ENCODE peak calls at places on chromosomes 7 and 10, in five cellular contexts. I is keratinocyte, D is GM23248, B is mammary epithelial cell, Q is neuronal stem cell. U is an unnamed sample.

GRCh38 chr7:124532166-124532565 is 233.4 kb downstream of the GPR37 start:
- DNase-seq in D (no peak), Q (no peak), I (no peak), B (peak), U (no peak)

GRCh38 chr10:42973870-42974692 is 102.8 kb upstream of the RET start:
- DNase-seq in D (no peak), Q (no peak), B (no peak), I (no peak), U (peak)

GRCh38 chr10:23461557-23461956 is 22.7 kb downstream of the OTUD1 start:
- DNase-seq in I (no peak), B (no peak), D (no peak), Q (no peak), U (no peak)

GRCh38 chr10:30929901-30930520 is 101.7 kb downstream of the ZNF438 start:
- DNase-seq in I (no peak), B (no peak), Q (no peak), D (no peak), U (peak)

GRCh38 chr7:38070718-38071117 is 107.3 kb upstream of the STARD3NL start:
- DNase-seq in B (no peak), Q (peak), I (no peak), D (peak), U (no peak)

GRCh38 chr10:49081532-49082275 is 33.6 kb downstream of the VSTM4 start:
- DNase-seq in B (no peak), Q (peak), D (peak), I (no peak), U (peak)

GRCh38 chr7:135911091-135911490 is 66.1 kb downstream of the MTPN start:
- DNase-seq in I (no peak), D (no peak), B (no peak), Q (peak), U (no peak)

GRCh38 chr10:86651021-86651471 is 3.3 kb upstream of the OPN4 start:
- DNase-seq in Q (no peak), B (no peak), I (no peak), D (no peak), U (peak)

GRCh38 chr7:33773053-33773452 is 132.3 kb upstream of the BMPER start:
- DNase-seq in D (peak), Q (no peak), B (peak), I (peak), U (no peak)

GRCh38 chr10:130807096-130807495 is 504.4 kb downstream of the TCERG1L start:
- DNase-seq in B (no peak), I (no peak), D (no peak), Q (no peak), U (peak)

GRCh38 chr10:59553127-59553649 is 156.5 kb downstream of the SLC16A9 start:
- DNase-seq in I (no peak), Q (no peak), B (no peak), D (no peak), U (no peak)

GRCh38 chr7:151104411-151105235 is 18.3 kb downstream of the AGAP3 start:
- DNase-seq in I (no peak), Q (no peak), D (peak), B (peak), U (peak)

GRCh38 chr7:1847260-1848001 is 177.4 kb downstream of the ELFN1 start:
- DNase-seq in D (no peak), B (no peak), I (no peak), Q (no peak), U (peak)

GRCh38 chr10:50279489-50279888 is 28.2 kb upstream of the ASAH2 start:
- DNase-seq in I (no peak), B (peak), D (no peak), Q (peak), U (no peak)

GRCh38 chr10:38038107-38038931 is 27.8 kb downstream of the ZNF33A start:
- DNase-seq in I (no peak), D (no peak), Q (no peak), B (no peak), U (no peak)

GRCh38 chr7:74627699-74628411 is 29.7 kb upstream of the GTF2I start:
- DNase-seq in Q (peak), D (peak), B (no peak), I (no peak), U (no peak)

GRCh38 chr7:6615853-6616555 is 594 bp downstream of the ZNF853 start:
- DNase-seq in B (no peak), D (no peak), Q (no peak), I (no peak), U (no peak)

GRCh38 chr10:100020883-100021248 is 11.1 kb upstream of the DNMBP start:
- DNase-seq in Q (no peak), D (no peak), I (no peak), B (no peak), U (no peak)

GRCh38 chr10:52566471-52567246 is 205.9 kb downstream of the MBL2 start:
- DNase-seq in Q (peak), B (peak), I (no peak), D (peak), U (no peak)

GRCh38 chr7:108630002-108630401 is 60.3 kb downstream of the DNAJB9 start:
- DNase-seq in B (no peak), I (no peak), Q (no peak), D (no peak), U (no peak)

GRCh38 chr10:43292745-43293676 is 26.1 kb upstream of the RASGEF1A start:
- DNase-seq in Q (peak), B (peak), D (peak), I (no peak), U (peak)

GRCh38 chr10:28587270-28587969 is 54.5 kb downstream of the WAC start:
- DNase-seq in D (peak), B (no peak), Q (no peak), I (no peak), U (no peak)

GRCh38 chr10:131099028-131099427 is 212.5 kb downstream of the TCERG1L start:
- DNase-seq in D (no peak), I (no peak), Q (no peak), B (peak), U (peak)

GRCh38 chr7:10472115-10472514 is 501.6 kb upstream of the PHF14 start:
- DNase-seq in B (no peak), D (no peak), I (no peak), Q (no peak), U (no peak)

GRCh38 chr7:117183729-117184128 is 139.1 kb downstream of the WNT2 start:
- DNase-seq in D (no peak), B (no peak), Q (no peak), I (no peak), U (no peak)

GRCh38 chr7:157439149-157439548 is 102.3 kb downstream of the DNAJB6 start:
- DNase-seq in B (no peak), D (no peak), Q (no peak), I (no peak), U (peak)

GRCh38 chr10:131706476-131706875 is 194.3 kb upstream of the PPP2R2D start:
- DNase-seq in I (no peak), B (no peak), Q (no peak), D (no peak), U (no peak)

GRCh38 chr10:3014968-3015367 is 52.4 kb upstream of the PFKP start:
- DNase-seq in Q (no peak), D (no peak), B (peak), I (no peak), U (no peak)

GRCh38 chr7:55573234-55573504 is 867 bp upstream of the VOPP1 start:
- DNase-seq in Q (no peak), B (no peak), D (no peak), I (no peak), U (no peak)
- H3K9ac ChIP-seq in Q (no peak), B (no peak), D (peak), I (no peak), U (peak)

GRCh38 chr7:22563621-22564241 is 63.7 kb upstream of the STEAP1B start:
- DNase-seq in I (no peak), B (peak), Q (no peak), D (peak), U (no peak)
- H3K9ac ChIP-seq in I (peak), B (peak), Q (no peak), D (peak), U (peak)

DNA sequence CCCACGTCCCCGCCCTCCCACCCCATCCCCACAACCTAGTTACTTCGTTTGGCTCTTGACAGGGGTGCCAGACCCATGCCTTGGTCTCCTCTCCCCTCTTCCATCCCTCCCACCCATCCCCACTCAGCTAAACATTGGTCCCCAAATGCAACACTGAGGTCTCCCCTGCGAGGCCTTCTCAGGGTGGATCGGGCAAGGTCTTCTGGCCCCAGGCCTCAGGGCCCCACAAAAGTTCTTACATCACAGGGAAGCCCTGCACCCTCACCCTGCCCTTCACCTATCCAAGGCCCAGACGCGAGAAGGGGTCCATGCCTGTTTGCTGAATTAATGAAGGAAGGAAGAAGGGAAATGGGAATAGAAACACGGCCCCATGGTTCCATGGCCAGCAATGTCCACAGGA is 32.0 kb downstream of the TNS3 start:
- DNase-seq in B (no peak), D (no peak), I (no peak), Q (no peak), U (no peak)
- H3K9ac ChIP-seq in B (no peak), D (no peak), I (no peak), Q (no peak), U (no peak)

DNA sequence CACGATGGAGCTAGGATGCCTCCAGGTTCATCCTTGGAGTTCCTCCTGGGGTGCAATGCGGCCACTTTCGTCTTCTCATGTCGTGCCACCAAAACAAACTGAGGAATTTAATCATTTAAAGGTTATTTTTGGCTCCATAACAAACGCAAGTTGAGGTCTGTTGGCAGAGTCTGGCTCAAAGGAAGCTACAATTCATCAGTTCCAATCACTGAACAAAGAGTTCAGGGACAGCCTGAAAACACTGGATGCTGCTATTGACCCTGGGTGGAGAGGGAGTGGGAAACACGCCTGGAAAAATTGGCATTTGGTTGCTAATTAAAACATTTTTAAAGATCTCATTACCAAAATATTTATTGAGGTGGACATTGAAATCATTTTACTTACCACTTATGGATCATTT is 11.4 kb upstream of the MGMT start:
- DNase-seq in I (no peak), D (no peak), B (no peak), Q (no peak), U (no peak)
- H3K9ac ChIP-seq in I (no peak), D (no peak), B (no peak), Q (no peak), U (no peak)